ENCODE peak calls at places on chromosomes 7 and 10, in eight cellular contexts. L is endothelial cell, D is GM10248, K is neural progenitor cell, E is astrocyte, I is colonic mucosa, A is cardiac fibroblast, F is heart left ventricle. B is an unnamed sample.
A peak's percentile ranks its signal among the peaks of the same experiment; 100 is the strongest.

GRCh38 chr7:40918701-40919271 is 784.0 kb downstream of the SUGCT start:
- DNase-seq in L (no peak), D (no peak), K (no peak), E (peak; percentile 96), I (no peak), A (peak; percentile 82), F (no peak), B (no peak)

GRCh38 chr7:128869138-128869943 is 6.7 kb downstream of the ATP6V1F start:
- DNase-seq in L (peak; percentile 37), D (peak; percentile 69), K (peak; percentile 88), E (peak; percentile 19), I (peak; percentile 60), A (peak; percentile 25), F (peak; percentile 59), B (peak; percentile 52)

GRCh38 chr10:123945506-123945905 is 53.9 kb upstream of the CPXM2 start:
- DNase-seq in L (no peak), D (no peak), K (no peak), E (no peak), I (no peak), A (no peak), F (no peak), B (no peak)

GRCh38 chr7:76220185-76221057 is 18.7 kb downstream of the SRRM3 start:
- DNase-seq in L (peak; percentile 46), D (no peak), K (peak; percentile 81), E (peak; percentile 51), I (no peak), A (peak; percentile 55), F (no peak), B (no peak)

GRCh38 chr10:34815174-34816066 is at the start of gene PARD3:
- DNase-seq in L (peak; percentile 65), D (peak; percentile 82), K (peak; percentile 90), E (no peak), I (peak; percentile 69), A (peak; percentile 35), F (peak; percentile 71), B (peak; percentile 23)

GRCh38 chr7:47901542-47901941 is 46.7 kb downstream of the PKD1L1 start:
- DNase-seq in L (no peak), D (no peak), K (peak; percentile 41), E (peak; percentile 53), I (no peak), A (peak; percentile 70), F (no peak), B (no peak)

GRCh38 chr7:128849804-128850490 is 12.7 kb upstream of the ATP6V1F start:
- DNase-seq in L (no peak), D (no peak), K (no peak), E (no peak), I (no peak), A (no peak), F (no peak), B (no peak)

GRCh38 chr10:132991706-132992432 is 49.5 kb upstream of the CFAP46 start:
- DNase-seq in L (no peak), D (no peak), K (no peak), E (no peak), I (no peak), A (no peak), F (no peak), B (no peak)

GRCh38 chr7:620885-621284 is 101.2 kb upstream of the PDGFA start:
- DNase-seq in L (no peak), D (no peak), K (no peak), E (no peak), I (no peak), A (no peak), F (no peak), B (no peak)

GRCh38 chr10:116849271-116850057 is at the start of gene ENO4:
- DNase-seq in L (peak; percentile 89), D (peak; percentile 78), K (peak; percentile 97), E (peak; percentile 76), I (peak; percentile 80), A (peak; percentile 56), F (peak; percentile 68), B (peak; percentile 10)

GRCh38 chr7:9091282-9091681 is 657.9 kb downstream of the NXPH1 start:
- DNase-seq in L (no peak), D (no peak), K (no peak), E (no peak), I (no peak), A (no peak), F (no peak), B (no peak)

GRCh38 chr10:103663802-103664201 is 170.3 kb downstream of the NEURL1 start:
- DNase-seq in L (no peak), D (no peak), K (no peak), E (no peak), I (no peak), A (no peak), F (peak; percentile 57), B (no peak)

GRCh38 chr10:36880898-36881297 is 244.5 kb upstream of the ANKRD30A start:
- DNase-seq in L (no peak), D (no peak), K (peak; percentile 36), E (no peak), I (no peak), A (peak; percentile 66), F (no peak), B (no peak)

GRCh38 chr10:119821172-119821571 is 51.5 kb downstream of the MCMBP start:
- DNase-seq in L (no peak), D (no peak), K (no peak), E (no peak), I (no peak), A (no peak), F (no peak), B (no peak)

DNA sequence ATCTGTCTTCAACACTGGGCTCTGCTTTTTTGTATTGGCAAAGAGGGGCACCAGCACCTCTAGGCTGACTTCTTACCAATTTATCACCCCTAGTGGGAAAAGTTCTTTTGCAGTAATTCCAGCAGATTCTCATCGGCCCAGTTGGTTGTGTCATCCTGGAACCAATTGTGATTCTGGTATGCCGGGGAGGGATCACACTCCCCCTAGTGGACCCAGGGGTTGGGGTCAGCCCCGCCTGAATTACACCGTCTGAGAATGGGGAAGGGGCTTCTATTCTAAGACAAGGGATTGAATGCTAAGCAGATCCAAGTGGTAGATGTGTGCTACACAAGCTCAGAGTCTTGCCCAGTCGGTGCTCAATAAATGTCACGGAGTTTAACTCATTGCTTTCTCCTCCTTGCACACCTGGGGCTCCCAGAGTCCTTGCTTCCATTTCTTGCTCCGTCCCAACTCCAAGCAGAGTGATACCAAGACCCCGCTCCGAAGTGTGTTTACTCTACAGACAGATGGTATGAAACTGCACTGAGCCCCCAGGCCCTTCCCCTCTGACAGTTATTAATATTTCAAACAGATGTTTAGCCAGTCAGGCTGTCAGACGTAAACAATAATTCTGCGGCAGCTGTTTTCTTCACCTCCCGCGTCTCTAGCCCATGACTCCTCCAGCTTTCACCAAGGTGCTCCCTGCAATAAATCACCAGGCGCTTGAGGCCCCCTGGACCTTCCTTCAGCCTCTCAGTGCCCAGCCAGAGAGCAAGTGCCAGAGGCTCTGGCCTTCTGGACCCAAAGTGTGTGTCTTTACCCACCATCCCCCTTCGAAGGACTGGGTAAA is 71.8 kb downstream of the C10orf105 start:
- DNase-seq in L (peak; percentile 54), D (no peak), K (peak; percentile 78), E (no peak), I (no peak), A (no peak), F (no peak), B (no peak)
- TF ChIP-seq CTCF in L (peak; percentile 55), D (peak; percentile 19), K (peak; percentile 83), E (peak; percentile 30), I (no peak), A (peak; percentile 14), F (no peak), B (peak; percentile 33)

DNA sequence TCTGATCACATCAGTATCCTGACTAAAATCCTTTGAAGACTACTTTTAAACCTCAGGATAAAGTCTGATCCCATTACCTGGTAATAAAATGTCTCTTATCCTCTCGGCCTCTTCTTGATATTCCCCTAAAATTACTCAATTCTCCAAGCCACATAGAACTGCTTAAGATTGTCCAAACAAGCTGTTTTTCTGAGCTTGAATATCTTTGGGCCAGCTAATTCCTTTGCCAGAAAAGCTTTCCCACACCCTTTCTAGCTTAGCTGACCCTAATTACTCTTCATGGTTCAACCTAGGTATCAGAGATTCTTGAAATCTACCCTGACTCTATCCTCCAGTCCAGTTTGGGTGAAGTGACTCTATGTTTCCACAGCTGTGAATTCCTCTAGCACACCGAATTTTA is 328.6 kb downstream of the CRPPA start:
- DNase-seq in L (no peak), D (no peak), K (no peak), E (no peak), I (no peak), A (no peak), F (no peak), B (no peak)
- TF ChIP-seq CTCF in L (no peak), D (no peak), K (no peak), E (no peak), I (no peak), A (no peak), F (no peak), B (no peak)

GRCh38 chr10:126160571-126160970 is 227.7 kb downstream of the ADAM12 start:
- DNase-seq in L (no peak), D (no peak), K (no peak), E (no peak), I (no peak), A (no peak), F (no peak), B (no peak)

GRCh38 chr10:126158537-126158936 is 229.7 kb downstream of the ADAM12 start:
- DNase-seq in L (no peak), D (no peak), K (no peak), E (no peak), I (no peak), A (no peak), F (no peak), B (no peak)

GRCh38 chr10:126161691-126162090 is 226.6 kb downstream of the ADAM12 start:
- DNase-seq in L (no peak), D (no peak), K (no peak), E (no peak), I (no peak), A (no peak), F (no peak), B (no peak)

GRCh38 chr10:126158090-126158489 is 230.2 kb downstream of the ADAM12 start:
- DNase-seq in L (no peak), D (no peak), K (no peak), E (no peak), I (no peak), A (no peak), F (no peak), B (no peak)

DNA sequence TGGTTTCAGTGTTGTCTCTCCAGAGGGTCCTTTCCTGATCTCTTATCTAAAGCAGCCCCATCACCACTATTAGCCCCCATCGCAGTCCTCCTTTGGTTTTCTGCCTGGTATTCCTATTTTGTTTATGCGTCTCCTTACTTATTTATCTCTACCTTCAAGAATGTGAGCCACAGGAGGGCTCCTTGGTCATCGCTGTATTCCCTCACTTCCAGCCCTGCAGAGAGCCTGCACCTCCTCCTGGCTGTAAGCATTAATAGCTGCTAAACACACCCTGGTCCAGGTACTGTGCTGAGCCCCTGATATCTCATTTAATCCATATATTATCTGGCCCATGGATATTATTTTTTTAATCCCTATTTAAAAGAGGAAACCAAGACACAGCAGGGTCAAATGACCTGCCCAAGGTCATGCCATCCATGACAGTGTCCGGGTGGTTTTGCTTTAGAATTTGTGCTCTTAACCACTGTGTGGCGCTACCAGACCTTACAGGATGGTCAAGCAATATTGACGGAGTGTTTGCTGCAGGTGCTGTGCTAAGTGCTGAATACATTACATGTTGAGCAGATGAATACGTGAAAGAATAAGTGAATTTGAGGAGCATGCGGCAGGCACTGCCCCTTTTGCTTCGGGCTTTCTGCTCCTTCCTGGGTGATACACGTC is 227.2 kb downstream of the ADAM12 start:
- DNase-seq in L (no peak), D (no peak), K (peak; percentile 64), E (no peak), I (no peak), A (peak; percentile 57), F (no peak), B (no peak)
- TF ChIP-seq CTCF in L (no peak), D (no peak), K (peak; percentile 63), E (no peak), I (no peak), A (peak; percentile 24), F (no peak), B (no peak)

GRCh38 chr10:113000876-113001598 is 51.0 kb downstream of the TCF7L2 start:
- DNase-seq in L (no peak), D (no peak), K (peak; percentile 39), E (no peak), I (peak; percentile 37), A (no peak), F (no peak), B (no peak)
- TF ChIP-seq CTCF in L (no peak), D (no peak), K (no peak), E (no peak), I (no peak), A (no peak), F (no peak), B (no peak)